ENCODE peak calls at places on chromosomes 16 and 17, in five cellular contexts. E is hepatic stellate cell; L is CD8-positive, alpha-beta memory T cell; V is ACHN; O is stimulated activated CD4-positive, alpha-beta T cell treated with anti-CD3 and anti-CD28 coated beads, Interleukin-4, amount 100 ng/mL, for 4 hours. S is an unnamed sample.

GRCh38 chr17:68433911-68434503 is 23.3 kb downstream of the WIPI1 start:
- DNase-seq in E (no peak), L (no peak), V (no peak), O (no peak), S (no peak)

GRCh38 chr17:8418471-8418870 is 17.2 kb upstream of the NDEL1 start:
- DNase-seq in E (no peak), L (no peak), V (no peak), O (no peak), S (no peak)

GRCh38 chr16:79691001-79691400 is 90.5 kb upstream of the MAF start:
- DNase-seq in E (no peak), L (no peak), V (no peak), O (no peak), S (no peak)

GRCh38 chr17:42908872-42909700 is 8.5 kb downstream of the G6PC1 start:
- DNase-seq in E (peak), L (no peak), V (no peak), O (no peak), S (no peak)

GRCh38 chr17:63446218-63446980 is at the start of gene CYB561:
- DNase-seq in E (peak), L (peak), V (peak), O (peak), S (peak)

GRCh38 chr17:82338858-82339633 is 5.5 kb upstream of the SECTM1 start:
- DNase-seq in E (peak), L (no peak), V (peak), O (no peak), S (no peak)

GRCh38 chr16:57616241-57616640 is 12.2 kb upstream of the ADGRG1 start:
- DNase-seq in E (no peak), L (peak), V (no peak), O (no peak), S (no peak)

GRCh38 chr17:7737601-7738000 is 20.1 kb downstream of the DNAH2 start:
- DNase-seq in E (no peak), L (no peak), V (no peak), O (no peak), S (no peak)

GRCh38 chr16:86497551-86498021 is 12.7 kb upstream of the FOXF1 start:
- DNase-seq in E (no peak), L (no peak), V (no peak), O (no peak), S (no peak)

GRCh38 chr17:29667969-29668368 is 45.3 kb upstream of the CORO6 start:
- DNase-seq in E (no peak), L (no peak), V (no peak), O (no peak), S (no peak)

GRCh38 chr16:58339452-58339938 is 44.7 kb upstream of the PRSS54 start:
- DNase-seq in E (peak), L (no peak), V (peak), O (no peak), S (no peak)

GRCh38 chr16:7366041-7366440 is 33.4 kb downstream of the RBFOX1 start:
- DNase-seq in E (no peak), L (no peak), V (no peak), O (no peak), S (no peak)

GRCh38 chr16:10971560-10971961 is 27.2 kb downstream of the CLEC16A start:
- DNase-seq in E (peak), L (no peak), V (peak), O (peak), S (no peak)

GRCh38 chr16:48538746-48539484 is 71.1 kb downstream of the N4BP1 start:
- DNase-seq in E (no peak), L (no peak), V (no peak), O (no peak), S (no peak)

GRCh38 chr17:8673621-8674020 is 43.1 kb upstream of the MYH10 start:
- DNase-seq in E (peak), L (no peak), V (no peak), O (no peak), S (no peak)

GRCh38 chr17:2214047-2214717 is 89.4 kb downstream of the SMG6 start:
- DNase-seq in E (peak), L (no peak), V (peak), O (peak), S (no peak)

GRCh38 chr16:75234856-75235696 is 16.3 kb downstream of the CTRB1 start:
- DNase-seq in E (no peak), L (no peak), V (no peak), O (no peak), S (no peak)

GRCh38 chr17:54085934-54086333 is 263.2 kb downstream of the KIF2B start:
- DNase-seq in E (no peak), L (no peak), V (no peak), O (no peak), S (peak)

GRCh38 chr17:29154516-29155234 is 25.5 kb downstream of the MYO18A start:
- DNase-seq in E (no peak), L (no peak), V (no peak), O (no peak), S (no peak)

GRCh38 chr17:41785876-41786226 is 660 bp downstream of the JUP start:
- DNase-seq in E (no peak), L (no peak), V (no peak), O (no peak), S (peak)

GRCh38 chr16:67470314-67470713 is 10.6 kb downstream of the ATP6V0D1 start:
- DNase-seq in E (no peak), L (no peak), V (no peak), O (no peak), S (no peak)

GRCh38 chr16:1601031-1601430 is 10.8 kb downstream of the IFT140 start:
- DNase-seq in E (no peak), L (no peak), V (no peak), O (no peak), S (no peak)

GRCh38 chr16:87821346-87822001 is 47.8 kb downstream of the SLC7A5 start:
- DNase-seq in E (no peak), L (no peak), V (no peak), O (no peak), S (no peak)

GRCh38 chr17:51961689-51962088 is 196.8 kb downstream of the CA10 start:
- DNase-seq in E (no peak), L (no peak), V (no peak), O (no peak), S (no peak)

GRCh38 chr16:88703486-88704309 is 2.5 kb downstream of the RNF166 start:
- DNase-seq in E (no peak), L (peak), V (no peak), O (peak), S (no peak)